ENCODE peak calls at places on chromosomes 16 and 17, in six cellular contexts. Y is GOT3; V is omental fat pad; E is left ventricle myocardium inferior; P is activated T-helper 1 cell treated with anti-CD3 and anti-CD28 coated beads, Interleukin-12 subunit alpha, Interleukin-12 subunit beta, Interleukin-2, Interleukin-4 antibody, amounts not matched to agents 30 ng/mL and 10 ng/mL and 1 ng/mL, durations not matched to agents 14 hours and 24 hours and 36 hours; U is cardiac fibroblast. K is an unnamed sample.

GRCh38 chr16:24634919-24635318 is 94.5 kb upstream of the TNRC6A start:
- DNase-seq in Y (no peak), V (no peak), E (no peak), P (no peak), U (no peak), K (no peak)

GRCh38 chr16:70520612-70521297 is 2.6 kb downstream of the COG4 start:
- DNase-seq in Y (no peak), V (no peak), E (no peak), P (no peak), U (peak; percentile 77), K (no peak)

GRCh38 chr16:14455577-14455976 is 174.5 kb downstream of the PARN start:
- DNase-seq in Y (no peak), V (no peak), E (no peak), P (no peak), U (peak; percentile 32), K (peak; percentile 13)

GRCh38 chr16:13988038-13988437 is 68.1 kb downstream of the ERCC4 start:
- DNase-seq in Y (no peak), V (no peak), E (no peak), P (no peak), U (no peak), K (no peak)

GRCh38 chr17:34527908-34528470 is 51.4 kb upstream of the TMEM132E start:
- DNase-seq in Y (no peak), V (no peak), E (no peak), P (no peak), U (no peak), K (no peak)

GRCh38 chr16:6193718-6194117 is 1096.1 kb upstream of the EEF2KMT start:
- DNase-seq in Y (no peak), V (no peak), E (no peak), P (no peak), U (peak; percentile 3), K (no peak)

GRCh38 chr17:59775786-59776350 is 68.4 kb downstream of the VMP1 start:
- DNase-seq in Y (no peak), V (no peak), E (no peak), P (no peak), U (no peak), K (no peak)

GRCh38 chr16:89023151-89023551 is 46.1 kb upstream of the CBFA2T3 start:
- DNase-seq in Y (no peak), V (no peak), E (peak; percentile 1), P (no peak), U (no peak), K (no peak)

GRCh38 chr16:78589331-78589730 is 489.9 kb downstream of the WWOX start:
- DNase-seq in Y (no peak), V (no peak), E (no peak), P (no peak), U (no peak), K (no peak)

K was measured in T1000.